ENCODE peak calls at places on chromosomes 3 and 15, in seven cellular contexts. Q is pancreas, K is ovary, D is adrenal gland, I is RWPE1, X is GM23248, C is lung. J is an unnamed sample.

GRCh38 chr3:155391583-155391982 is 98.1 kb upstream of the STRIT1 start:
- DNase-seq in Q (no peak), K (no peak), D (peak), I (peak), X (peak), C (peak), J (no peak)

GRCh38 chr3:31291818-31292217 is 240.9 kb upstream of the STT3B start:
- DNase-seq in Q (no peak), K (no peak), D (no peak), I (peak), X (no peak), C (no peak), J (no peak)

GRCh38 chr3:146969356-146969755 is 364.2 kb upstream of the PLSCR5 start:
- DNase-seq in Q (no peak), K (no peak), D (no peak), I (no peak), X (peak), C (no peak), J (no peak)

GRCh38 chr3:12557472-12558105 is 702 bp downstream of the MKRN2 start:
- DNase-seq in Q (no peak), K (no peak), D (no peak), I (no peak), X (peak), C (no peak), J (no peak)

GRCh38 chr15:52008326-52008697 is 10.7 kb upstream of the MAPK6 start:
- DNase-seq in Q (no peak), K (no peak), D (no peak), I (no peak), X (no peak), C (no peak), J (no peak)

GRCh38 chr15:79418693-79419279 is 13.3 kb upstream of the MINAR1 start:
- DNase-seq in Q (no peak), K (no peak), D (no peak), I (no peak), X (no peak), C (no peak), J (peak)

GRCh38 chr3:182325213-182325941 is 467.9 kb upstream of the ATP11B start:
- DNase-seq in Q (no peak), K (no peak), D (no peak), I (peak), X (no peak), C (no peak), J (no peak)

GRCh38 chr15:40595219-40595618 is 1.2 kb downstream of the KNL1 start:
- DNase-seq in Q (no peak), K (no peak), D (no peak), I (no peak), X (peak), C (no peak), J (no peak)

GRCh38 chr15:45249125-45249780 is 2.8 kb upstream of the SLC28A2 start:
- DNase-seq in Q (no peak), K (no peak), D (no peak), I (no peak), X (no peak), C (no peak), J (no peak)

GRCh38 chr15:29570121-29570930 is 251.9 kb downstream of the TJP1 start:
- DNase-seq in Q (peak), K (no peak), D (no peak), I (no peak), X (peak), C (no peak), J (no peak)

GRCh38 chr3:66401157-66401550 is 99.7 kb downstream of the LRIG1 start:
- DNase-seq in Q (no peak), K (no peak), D (no peak), I (no peak), X (no peak), C (no peak), J (no peak)

GRCh38 chr3:31129241-31129640 is 234.8 kb upstream of the GADL1 start:
- DNase-seq in Q (no peak), K (no peak), D (no peak), I (no peak), X (no peak), C (no peak), J (no peak)

GRCh38 chr3:148211725-148212124 is 486.0 kb upstream of the AGTR1 start:
- DNase-seq in Q (no peak), K (no peak), D (no peak), I (peak), X (peak), C (no peak), J (no peak)

GRCh38 chr3:129827765-129828164 is 65.7 kb downstream of the TMCC1 start:
- DNase-seq in Q (no peak), K (no peak), D (no peak), I (no peak), X (no peak), C (no peak), J (no peak)

GRCh38 chr15:74453925-74454763 is 6.8 kb downstream of the UBL7 start:
- DNase-seq in Q (no peak), K (no peak), D (no peak), I (no peak), X (peak), C (no peak), J (no peak)

GRCh38 chr3:178741020-178741419 is 204.8 kb downstream of the KCNMB2 start:
- DNase-seq in Q (no peak), K (no peak), D (no peak), I (no peak), X (no peak), C (no peak), J (no peak)

GRCh38 chr15:33022629-33023028 is 171.9 kb downstream of the FMN1 start:
- DNase-seq in Q (no peak), K (no peak), D (peak), I (peak), X (peak), C (peak), J (peak)

GRCh38 chr3:79598594-79598993 is 169.2 kb downstream of the ROBO1 start:
- DNase-seq in Q (no peak), K (peak), D (peak), I (no peak), X (no peak), C (no peak), J (no peak)

GRCh38 chr3:23203651-23204111 is 554 bp downstream of the UBE2E2 start:
- DNase-seq in Q (peak), K (peak), D (peak), I (peak), X (peak), C (peak), J (peak)

GRCh38 chr3:42581709-42582473 is at the start of gene SEC22C:
- DNase-seq in Q (peak), K (peak), D (peak), I (peak), X (peak), C (peak), J (peak)
- H3K27ac ChIP-seq in Q (peak), K (peak), D (peak), I (peak), X (peak), C (peak), J (peak)

DNA sequence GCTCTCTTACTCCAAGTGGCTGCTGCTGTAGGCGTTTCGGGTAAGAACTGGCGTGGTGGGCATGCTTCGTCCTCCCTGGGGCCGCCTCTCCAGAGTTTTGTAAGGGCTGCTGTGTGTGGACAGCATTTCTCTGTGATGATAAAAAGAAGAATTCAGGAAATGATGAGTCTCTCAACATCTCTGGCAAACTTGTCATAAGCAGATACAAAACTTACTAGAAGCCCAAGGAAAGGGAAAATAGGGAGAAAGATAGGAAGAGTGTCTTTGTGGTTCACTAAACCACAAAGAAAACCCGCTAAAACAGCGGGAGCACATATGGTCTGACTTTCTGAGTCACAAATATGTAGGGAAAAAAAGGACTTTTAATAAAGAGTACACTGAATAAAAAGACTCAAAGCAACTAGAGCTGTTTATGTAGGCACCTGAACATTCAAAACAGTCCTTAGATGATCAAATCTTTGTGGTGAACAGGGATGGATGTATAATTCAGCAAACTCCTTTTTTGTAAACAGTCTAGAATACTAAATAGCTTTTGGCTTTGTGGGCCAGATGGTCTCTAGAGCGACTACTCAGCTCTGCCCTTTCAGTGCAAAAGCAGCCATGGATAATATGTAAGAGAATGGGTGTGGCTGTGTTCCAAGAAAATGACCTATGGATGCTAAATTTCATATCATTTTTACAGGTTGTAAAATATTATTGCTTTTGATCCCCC is 60.3 kb upstream of the LMOD3 start:
- DNase-seq in Q (no peak), K (no peak), D (no peak), I (no peak), X (peak), C (no peak), J (no peak)
- H3K27ac ChIP-seq in Q (no peak), K (no peak), D (no peak), I (no peak), X (peak), C (no peak), J (peak)

DNA sequence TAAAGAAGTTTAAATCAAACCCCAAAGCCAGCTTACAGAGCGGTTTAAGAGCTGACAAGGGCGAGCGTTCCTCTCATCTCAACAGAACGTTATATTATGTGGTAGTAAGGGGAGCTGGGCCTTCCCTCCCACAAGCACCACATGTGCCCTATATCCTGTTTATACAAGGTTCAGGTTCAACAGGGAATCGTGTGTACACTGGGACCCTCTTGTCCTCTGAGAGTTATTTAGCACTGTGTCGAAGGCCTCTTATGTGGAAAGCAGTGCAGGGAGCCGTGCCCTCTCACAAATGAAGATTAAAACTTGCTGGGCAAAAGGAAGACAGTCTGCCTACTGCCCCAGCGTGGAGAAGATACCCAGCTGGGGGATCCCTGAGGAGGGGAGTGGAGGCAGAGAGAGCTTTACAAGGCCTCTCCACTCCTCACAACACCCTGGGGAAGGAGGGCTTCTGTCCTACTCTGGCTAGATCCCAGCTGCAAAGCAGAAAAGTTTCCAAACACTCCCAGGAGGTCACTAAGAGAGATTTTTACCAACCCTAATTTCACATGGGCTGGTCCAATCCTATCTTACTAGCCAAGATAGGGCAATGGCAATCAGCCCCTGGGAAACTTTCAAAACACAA is 2.9 kb downstream of the TLE3 start:
- DNase-seq in Q (no peak), K (no peak), D (no peak), I (no peak), X (peak), C (no peak), J (no peak)
- H3K27ac ChIP-seq in Q (no peak), K (no peak), D (no peak), I (peak), X (no peak), C (no peak), J (no peak)

GRCh38 chr3:151772825-151773480 is 39.2 kb downstream of the AADACL2 start:
- DNase-seq in Q (no peak), K (no peak), D (no peak), I (no peak), X (no peak), C (no peak), J (no peak)
- H3K27ac ChIP-seq in Q (no peak), K (no peak), D (no peak), I (no peak), X (no peak), C (no peak), J (no peak)

DNA sequence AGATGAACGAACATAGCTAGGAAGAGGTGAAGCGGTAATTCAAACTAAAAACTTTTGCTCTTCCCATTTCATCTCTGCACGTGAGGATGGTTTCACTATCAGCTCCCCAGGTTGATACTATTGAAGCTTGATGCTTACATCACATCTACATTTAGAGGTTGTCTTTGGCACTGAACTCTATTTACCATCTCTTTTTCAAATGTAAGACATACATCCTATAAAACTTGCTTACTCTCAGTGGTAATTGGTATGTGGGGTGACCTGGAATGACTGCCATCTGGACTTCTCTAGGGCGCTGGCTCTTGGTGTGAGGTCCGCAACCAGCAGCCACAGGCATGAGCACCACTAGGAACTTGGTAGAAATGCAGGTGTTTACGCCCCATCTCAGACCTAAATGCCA is 118.1 kb downstream of the AKAP13 start:
- DNase-seq in Q (no peak), K (no peak), D (no peak), I (no peak), X (no peak), C (no peak), J (no peak)
- H3K27ac ChIP-seq in Q (no peak), K (no peak), D (no peak), I (no peak), X (no peak), C (no peak), J (no peak)

GRCh38 chr15:84832446-84833040 is 15.4 kb downstream of the ALPK3 start:
- DNase-seq in Q (no peak), K (no peak), D (no peak), I (no peak), X (no peak), C (no peak), J (no peak)

GRCh38 chr15:84833447-84833846 is 16.3 kb downstream of the ALPK3 start:
- DNase-seq in Q (no peak), K (peak), D (peak), I (no peak), X (peak), C (no peak), J (no peak)

GRCh38 chr15:84829428-84829827 is 12.3 kb downstream of the ALPK3 start:
- DNase-seq in Q (no peak), K (no peak), D (no peak), I (no peak), X (no peak), C (no peak), J (no peak)

GRCh38 chr15:84828433-84828908 is 11.3 kb downstream of the ALPK3 start:
- DNase-seq in Q (no peak), K (peak), D (peak), I (no peak), X (no peak), C (no peak), J (no peak)

GRCh38 chr15:84831028-84831427 is 13.9 kb downstream of the ALPK3 start:
- DNase-seq in Q (no peak), K (no peak), D (no peak), I (no peak), X (no peak), C (no peak), J (no peak)
- H3K27ac ChIP-seq in Q (no peak), K (peak), D (no peak), I (no peak), X (no peak), C (no peak), J (no peak)

DNA sequence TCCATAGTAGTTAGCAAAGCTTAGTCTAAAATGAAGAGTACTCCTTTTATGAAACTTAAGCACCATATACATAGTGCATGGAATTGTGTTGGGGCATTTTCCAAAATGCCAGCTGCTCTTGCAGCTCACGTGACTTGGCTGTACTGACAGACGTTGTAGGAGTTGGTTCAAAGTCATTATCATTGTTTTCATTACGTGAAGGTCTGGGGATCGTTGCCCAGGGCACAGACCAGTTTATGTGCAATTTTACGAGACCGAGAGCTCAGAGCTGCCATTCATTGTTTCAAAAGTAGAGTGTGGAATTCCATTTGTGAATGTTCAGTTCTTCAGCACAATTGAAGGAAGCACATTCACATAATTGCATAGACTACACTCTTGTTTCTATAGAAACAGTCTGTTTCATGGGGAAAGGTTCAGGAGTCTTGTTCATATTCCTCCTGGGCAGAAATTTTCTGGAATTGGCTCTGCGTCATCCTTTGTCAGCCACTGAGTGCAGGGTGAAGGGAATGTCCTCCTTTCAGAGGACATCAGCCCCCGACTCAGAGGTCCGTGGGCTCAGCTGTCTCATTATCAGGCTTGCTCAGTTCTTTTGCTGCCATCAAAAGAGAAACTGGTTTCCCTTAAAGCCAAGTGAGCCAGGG is 54.5 kb downstream of the GABRG3 start:
- DNase-seq in Q (no peak), K (no peak), D (no peak), I (no peak), X (no peak), C (no peak), J (no peak)
- H3K27ac ChIP-seq in Q (no peak), K (no peak), D (no peak), I (no peak), X (no peak), C (no peak), J (no peak)